ENCODE peak calls at places on chromosome 14, in five cellular contexts. Y is LoVo; X is heart right ventricle; R is stimulated activated CD8-positive, alpha-beta memory T cell treated with anti-CD3 and anti-CD28 coated beads, Interleukin-4, amount 100 ng/mL, for 24 hours; Z is Right ventricle myocardium superior. V is an unnamed sample.
A peak's percentile ranks its signal among the peaks of the same experiment; 100 is the strongest.

GRCh38 chr14:21723431-21724045 is 49.9 kb upstream of the OR4E1 start:
- DNase-seq in Y (no peak), X (no peak), R (no peak), Z (no peak), V (peak; percentile 26)

GRCh38 chr14:95183532-95184412 is 26.4 kb upstream of the DICER1 start:
- DNase-seq in Y (no peak), X (no peak), R (no peak), Z (no peak), V (no peak)

GRCh38 chr14:101473795-101474562 is 87.3 kb upstream of the DIO3 start:
- DNase-seq in Y (no peak), X (no peak), R (no peak), Z (no peak), V (no peak)

GRCh38 chr14:43476822-43477221 is 1030.3 kb downstream of the FSCB start:
- DNase-seq in Y (no peak), X (no peak), R (no peak), Z (no peak), V (no peak)

GRCh38 chr14:83300454-83301064 is 1766.9 kb upstream of the SEL1L start:
- DNase-seq in Y (peak; percentile 5), X (no peak), R (no peak), Z (no peak), V (peak; percentile 11)

GRCh38 chr14:92785601-92786426 is 8.3 kb upstream of the GOLGA5 start:
- DNase-seq in Y (peak; percentile 20), X (peak; percentile 21), R (no peak), Z (peak; percentile 78), V (no peak)

GRCh38 chr14:104361921-104362681 is 217.5 kb upstream of the C14orf180 start:
- DNase-seq in Y (no peak), X (no peak), R (no peak), Z (peak; percentile 17), V (no peak)

GRCh38 chr14:54947230-54947629 is 44.6 kb upstream of the GCH1 start:
- DNase-seq in Y (no peak), X (no peak), R (no peak), Z (no peak), V (no peak)

V was measured in cerebellar cortex.